ENCODE peak calls at places on chromosomes 5 and 9, in nine cellular contexts. W, U, A, Y, O, H, Z, T and L are unnamed samples.

GRCh38 chr5:168407222-168407621 is 79.0 kb upstream of the RARS1 start:
- DNase-seq in W (no peak), Z (no peak), O (no peak), A (no peak), U (no peak), Y (no peak), T (no peak), H (no peak), L (no peak)

GRCh38 chr5:98275980-98276379 is 497.5 kb upstream of the RGMB start:
- DNase-seq in Y (no peak), A (no peak), U (no peak), H (no peak), O (no peak), Z (no peak), W (no peak), T (no peak), L (no peak)

GRCh38 chr5:93162201-93162654 is 418.8 kb downstream of the NR2F1-AS1 start:
- DNase-seq in A (no peak), H (peak), O (no peak), U (no peak), Y (no peak), W (no peak), T (no peak), Z (peak), L (no peak)

GRCh38 chr5:3004361-3005080 is 253.0 kb upstream of the IRX2 start:
- DNase-seq in Z (no peak), O (no peak), H (no peak), Y (no peak), U (no peak), T (no peak), A (no peak), W (no peak), L (no peak)

GRCh38 chr9:134534661-134535080 is 106.9 kb upstream of the COL5A1 start:
- DNase-seq in O (peak), Z (no peak), U (no peak), T (no peak), W (no peak), Y (no peak), A (no peak), H (no peak), L (no peak)

GRCh38 chr5:16726538-16726946 is 109.7 kb upstream of the RETREG1 start:
- DNase-seq in W (no peak), O (no peak), H (no peak), Z (no peak), U (no peak), T (no peak), A (no peak), Y (no peak), L (no peak)

GRCh38 chr5:11050596-11051304 is 289.7 kb upstream of the DAP start:
- DNase-seq in H (no peak), W (no peak), Z (no peak), O (no peak), A (no peak), U (no peak), T (no peak), Y (no peak), L (no peak)

GRCh38 chr5:159933531-159934485 is 17.5 kb downstream of the ADRA1B start:
- DNase-seq in H (no peak), A (no peak), T (no peak), W (no peak), O (peak), Y (no peak), Z (no peak), U (no peak), L (no peak)

GRCh38 chr5:132094393-132095076 is 20.9 kb downstream of the CSF2 start:
- DNase-seq in T (no peak), W (no peak), U (no peak), Z (no peak), Y (no peak), H (no peak), O (peak), A (no peak), L (peak)

GRCh38 chr9:135960328-135961276 is 571 bp downstream of the UBAC1 start:
- DNase-seq in Y (no peak), O (peak), T (no peak), H (no peak), A (peak), W (no peak), U (no peak), Z (no peak), L (no peak)

GRCh38 chr9:13532407-13532806 is 252.9 kb upstream of the MPDZ start:
- DNase-seq in U (no peak), H (no peak), W (no peak), T (no peak), O (no peak), Z (no peak), Y (no peak), A (no peak), L (no peak)

GRCh38 chr5:160699301-160699700 is 152.7 kb downstream of the ATP10B start:
- DNase-seq in U (no peak), H (no peak), Y (no peak), Z (no peak), T (no peak), A (no peak), W (no peak), O (no peak), L (no peak)

GRCh38 chr5:119417891-119418781 is 34.2 kb upstream of the HSD17B4 start:
- DNase-seq in Y (no peak), U (no peak), A (no peak), H (no peak), T (no peak), W (no peak), Z (no peak), O (no peak), L (no peak)

GRCh38 chr9:88322906-88323566 is 65.2 kb upstream of the SPIN1 start:
- DNase-seq in A (no peak), W (peak), O (no peak), U (peak), H (no peak), T (peak), Y (peak), Z (no peak), L (no peak)

GRCh38 chr9:84974790-84975189 is 305.3 kb downstream of the NTRK2 start:
- DNase-seq in A (no peak), T (no peak), Y (no peak), U (no peak), H (no peak), W (no peak), O (no peak), Z (no peak), L (no peak)

GRCh38 chr5:103918668-103919367 is 356.2 kb upstream of the NUDT12 start:
- DNase-seq in Y (no peak), H (no peak), Z (no peak), U (no peak), O (no peak), W (no peak), A (peak), T (no peak), L (no peak)

GRCh38 chr9:1200847-1201251 is 150.7 kb downstream of the DMRT2 start:
- DNase-seq in O (no peak), U (no peak), H (no peak), Y (no peak), W (no peak), A (no peak), T (no peak), Z (no peak), L (no peak)

GRCh38 chr9:37104183-37104889 is 16.0 kb upstream of the ZCCHC7 start:
- DNase-seq in W (no peak), H (no peak), A (no peak), Y (no peak), O (peak), U (no peak), T (no peak), Z (no peak), L (peak)

GRCh38 chr9:70564464-70565190 is 150.2 kb upstream of the KLF9 start:
- DNase-seq in U (no peak), Z (no peak), H (no peak), O (no peak), A (no peak), Y (no peak), W (no peak), T (no peak), L (no peak)

GRCh38 chr5:5135957-5136676 is 4.0 kb upstream of the ADAMTS16 start:
- DNase-seq in Z (no peak), H (no peak), U (no peak), O (no peak), T (no peak), W (no peak), A (no peak), Y (no peak), L (no peak)

GRCh38 chr5:79077680-79078365 is 8.3 kb downstream of the BHMT2 start:
- DNase-seq in A (no peak), O (no peak), W (no peak), Y (no peak), U (no peak), T (no peak), H (no peak), Z (no peak), L (no peak)

GRCh38 chr5:39652036-39652435 is 227.3 kb upstream of the DAB2 start:
- DNase-seq in H (no peak), W (no peak), Z (no peak), T (no peak), U (no peak), A (no peak), Y (no peak), O (no peak), L (no peak)

GRCh38 chr9:70614786-70615565 is 200.5 kb upstream of the KLF9 start:
- DNase-seq in U (no peak), Y (no peak), Z (no peak), W (no peak), A (no peak), O (no peak), H (peak), T (no peak), L (no peak)

GRCh38 chr5:3187846-3188425 is 407.7 kb upstream of the IRX1 start:
- DNase-seq in T (no peak), Z (no peak), W (no peak), U (no peak), Y (no peak), A (no peak), H (peak), O (no peak), L (no peak)

GRCh38 chr5:64794053-64794770 is 25.5 kb downstream of the CWC27 start:
- DNase-seq in O (no peak), Z (no peak), Y (no peak), W (no peak), H (no peak), U (no peak), T (no peak), A (no peak), L (no peak)

GRCh38 chr5:158119852-158120708 is 261.1 kb upstream of the CLINT1 start:
- DNase-seq in T (no peak), O (no peak), A (no peak), Y (no peak), Z (no peak), H (peak), U (no peak), W (no peak), L (peak)

GRCh38 chr5:1429066-1429465 is 16.2 kb downstream of the SLC6A3 start:
- DNase-seq in T (no peak), A (no peak), Z (no peak), H (no peak), O (no peak), W (no peak), U (no peak), Y (no peak), L (no peak)

GRCh38 chr9:107504585-107505455 is 15.3 kb upstream of the KLF4 start:
- DNase-seq in W (no peak), Z (no peak), O (peak), Y (no peak), T (no peak), H (no peak), A (no peak), U (no peak), L (no peak)

GRCh38 chr5:1594336-1595106 is 70.8 kb upstream of the LPCAT1 start:
- DNase-seq in H (no peak), Y (peak), U (peak), W (peak), A (peak), Z (peak), T (peak), O (peak), L (peak)

GRCh38 chr5:102554728-102555127 is 55.9 kb upstream of the SLCO6A1 start:
- DNase-seq in O (no peak), U (no peak), A (peak), Y (no peak), H (peak), Z (peak), W (no peak), T (no peak), L (no peak)

GRCh38 chr9:126248680-126249079 is 77.9 kb upstream of the MVB12B start:
- DNase-seq in U (no peak), Z (no peak), W (no peak), H (no peak), T (no peak), O (peak), Y (no peak), A (no peak), L (no peak)

GRCh38 chr5:16061163-16061562 is 118.4 kb downstream of the MARCHF11 start:
- DNase-seq in U (no peak), O (no peak), Z (no peak), W (no peak), A (no peak), Y (no peak), H (no peak), T (no peak), L (no peak)

GRCh38 chr5:9437741-9438240 is 108.1 kb downstream of the SEMA5A start:
- DNase-seq in O (peak), Z (no peak), U (no peak), W (no peak), H (no peak), A (no peak), T (no peak), Y (no peak), L (no peak)

GRCh38 chr9:124593080-124594058 is 86.2 kb upstream of the NR5A1 start:
- DNase-seq in Z (no peak), H (no peak), Y (no peak), W (no peak), O (no peak), A (peak), U (no peak), T (no peak), L (no peak)

GRCh38 chr9:20074291-20074690 is 285.5 kb upstream of the SLC24A2 start:
- DNase-seq in O (no peak), U (no peak), A (no peak), Z (no peak), W (no peak), H (no peak), Y (no peak), T (no peak), L (no peak)

GRCh38 chr9:132094314-132094791 is 14.7 kb upstream of the MED27 start:
- DNase-seq in Z (no peak), H (no peak), A (no peak), U (no peak), W (no peak), O (no peak), T (no peak), Y (no peak), L (no peak)

GRCh38 chr9:117095116-117095515 is 319.7 kb downstream of the ASTN2 start:
- DNase-seq in U (no peak), H (no peak), O (no peak), Z (no peak), Y (no peak), W (no peak), A (no peak), T (no peak), L (no peak)

GRCh38 chr9:132575811-132576210 is 6.6 kb upstream of the BARHL1 start:
- DNase-seq in U (no peak), A (no peak), Y (no peak), W (no peak), O (no peak), T (no peak), Z (no peak), H (no peak), L (no peak)